ENCODE peak calls at places on chromosomes 12 and 14, in nine cellular contexts. I is GM20000, L is GM13977, T is dorsolateral prefrontal cortex, C is neural crest cell, M is renal cortical epithelial cell, R is NCI-H187, Y is HS-5, E is H1. S is an unnamed sample.

GRCh38 chr12:30996255-30996654 is 69.7 kb downstream of the TSPAN11 start:
- DNase-seq in C (no peak), Y (no peak), E (no peak), R (no peak), T (no peak), L (no peak), M (peak), I (no peak), S (peak)

GRCh38 chr14:44803239-44803905 is 158.4 kb downstream of the KLHL28 start:
- DNase-seq in L (peak), E (no peak), T (no peak), C (no peak), R (peak), Y (peak), I (peak), M (peak), S (peak)

GRCh38 chr12:79444089-79444488 is 246.7 kb downstream of the PAWR start:
- DNase-seq in M (peak), L (no peak), E (no peak), Y (no peak), T (no peak), C (no peak), R (no peak), I (no peak), S (no peak)

GRCh38 chr12:82880442-82880901 is 193.8 kb downstream of the TMTC2 start:
- DNase-seq in L (no peak), I (no peak), C (no peak), M (peak), Y (no peak), T (no peak), E (no peak), R (no peak), S (no peak)

GRCh38 chr12:112855375-112855774 is 51.4 kb upstream of the OAS1 start:
- DNase-seq in C (no peak), M (peak), I (peak), E (no peak), L (no peak), T (peak), R (no peak), Y (no peak), S (no peak)

GRCh38 chr14:66380143-66380542 is 106.0 kb upstream of the CCDC196 start:
- DNase-seq in I (no peak), Y (no peak), M (no peak), E (no peak), C (no peak), L (no peak), T (no peak), R (no peak), S (no peak)

GRCh38 chr14:51368721-51369163 is 128.7 kb downstream of the TMX1 start:
- DNase-seq in R (no peak), C (no peak), E (no peak), Y (peak), L (no peak), I (no peak), M (peak), T (no peak), S (no peak)

GRCh38 chr12:75944097-75944904 is 87.3 kb downstream of the PHLDA1 start:
- DNase-seq in Y (peak), R (no peak), L (peak), M (peak), I (peak), C (no peak), T (no peak), E (no peak), S (peak)

GRCh38 chr12:50072198-50072907 is 12.8 kb upstream of the SMARCD1 start:
- DNase-seq in I (no peak), L (no peak), C (no peak), R (no peak), Y (no peak), E (peak), T (no peak), M (no peak), S (no peak)

S was measured in epithelial cell of proximal tubule.